ENCODE peak calls at places on chromosomes 7 and 10, in seven cellular contexts. I, E, D, T, P, G and S are unnamed samples. For H3K4me1, the result is how much of the 10 kb centered on the place peaks cover.

GRCh38 chr7:41134242-41134872 is 568.5 kb downstream of the INHBA start:
- DNase-seq in I (no peak), E (peak), D (no peak), T (no peak), P (peak), G (peak), S (peak)

GRCh38 chr7:83105948-83106347 is 56.7 kb downstream of the PCLO start:
- DNase-seq in I (no peak), E (no peak), D (peak), T (no peak), P (no peak), G (no peak), S (peak)

GRCh38 chr7:115561341-115562110 is 469.0 kb downstream of the TFEC start:
- DNase-seq in I (no peak), E (peak), D (no peak), T (no peak), P (peak), G (no peak), S (peak)

GRCh38 chr7:94064541-94065191 is 60.5 kb upstream of the BET1 start:
- DNase-seq in I (no peak), E (peak), D (no peak), T (no peak), P (peak), G (peak), S (peak)

GRCh38 chr10:133379152-133379800 is at the start of gene PAOX:
- DNase-seq in I (peak), E (peak), D (peak), T (peak), P (peak), G (peak), S (peak)

GRCh38 chr7:32564542-32564941 is 69.3 kb downstream of the AVL9 start:
- DNase-seq in I (no peak), E (peak), D (no peak), T (no peak), P (peak), G (no peak), S (peak)

GRCh38 chr7:156515911-156516790 is 124.4 kb upstream of the RNF32 start:
- DNase-seq in I (no peak), E (no peak), D (no peak), T (no peak), P (no peak), G (peak), S (no peak)

GRCh38 chr7:42407828-42408227 is 170.8 kb upstream of the GLI3 start:
- DNase-seq in I (no peak), E (no peak), D (no peak), T (no peak), P (no peak), G (peak), S (peak)

GRCh38 chr10:110324805-110325280 is 20.1 kb upstream of the SMNDC1 start:
- DNase-seq in I (no peak), E (peak), D (no peak), T (no peak), P (peak), G (no peak), S (no peak)

GRCh38 chr7:55550838-55551537 is 21.3 kb downstream of the VOPP1 start:
- DNase-seq in I (no peak), E (no peak), D (no peak), T (no peak), P (no peak), G (no peak), S (no peak)
- H3K4me1 ChIP-seq in I (under half), E (under half), D (under half), T (under half), P (under half), G (under half), S (under half)

GRCh38 chr7:96329189-96329588 is 7.3 kb upstream of the SLC25A13 start:
- DNase-seq in I (no peak), E (no peak), D (no peak), T (no peak), P (no peak), G (no peak), S (no peak)
- H3K4ac ChIP-seq in I (no peak), E (no peak), D (no peak), T (no peak), P (no peak), G (no peak), S (no peak)

GRCh38 chr7:36188923-36189322 is 35.9 kb downstream of the EEPD1 start:
- DNase-seq in I (peak), E (no peak), D (no peak), T (no peak), P (no peak), G (no peak), S (peak)

GRCh38 chr7:36192050-36192824 is 39.2 kb downstream of the EEPD1 start:
- DNase-seq in I (no peak), E (peak), D (no peak), T (no peak), P (peak), G (peak), S (no peak)

GRCh38 chr7:36191292-36191920 is 38.4 kb downstream of the EEPD1 start:
- DNase-seq in I (no peak), E (no peak), D (no peak), T (no peak), P (peak), G (no peak), S (no peak)

GRCh38 chr7:36190447-36191291 is 37.6 kb downstream of the EEPD1 start:
- DNase-seq in I (no peak), E (no peak), D (no peak), T (no peak), P (peak), G (peak), S (no peak)

GRCh38 chr7:36192877-36193276 is 39.8 kb downstream of the EEPD1 start:
- DNase-seq in I (no peak), E (no peak), D (no peak), T (no peak), P (no peak), G (no peak), S (no peak)
- H3K23ac ChIP-seq in I (no peak), E (no peak), D (no peak), T (no peak), P (peak), G (no peak), S (no peak)

DNA sequence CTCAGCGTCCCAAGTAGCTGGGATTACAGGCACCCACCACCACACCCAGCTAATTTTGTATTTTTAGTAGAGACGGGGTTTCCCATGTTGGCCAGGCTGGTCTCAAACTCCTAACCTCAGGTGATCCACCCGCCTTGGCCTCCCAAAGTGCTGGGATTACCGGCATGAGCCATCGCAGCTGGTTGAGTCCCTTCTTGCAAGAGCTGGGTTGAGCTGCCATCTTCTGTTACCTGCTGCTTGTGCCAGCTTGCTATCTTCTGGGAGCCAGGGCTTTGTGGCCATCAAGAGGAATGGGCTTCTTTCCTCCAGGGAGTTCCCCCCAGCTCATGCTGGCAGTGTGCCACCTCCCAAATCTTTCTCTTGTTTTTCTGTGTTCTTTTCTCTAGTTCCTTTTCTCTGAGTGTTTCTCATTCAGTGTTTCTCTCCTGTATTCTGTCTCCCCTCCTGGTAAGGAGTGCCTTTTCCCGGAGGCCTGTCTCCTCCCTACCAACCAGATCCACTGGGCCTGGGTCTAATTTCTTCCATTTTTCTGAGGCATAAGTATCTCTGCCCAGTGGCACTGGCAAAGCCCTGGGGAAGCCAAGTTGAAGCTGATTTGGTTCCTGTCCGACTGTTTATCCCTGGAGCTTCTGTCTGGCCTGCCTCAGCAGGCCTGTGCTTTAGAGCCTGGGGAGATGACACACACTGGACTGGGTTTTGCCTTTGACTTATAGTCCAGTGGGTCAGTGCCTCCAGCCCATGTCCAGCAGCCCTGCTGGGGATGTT is 3.7 kb downstream of the DBNL start:
- DNase-seq in I (no peak), E (no peak), D (peak), T (no peak), P (no peak), G (no peak), S (no peak)
- H3K4me1 ChIP-seq in I (under half), E (under half), D (under half), T (under half), P (under half), G (under half), S (under half)

DNA sequence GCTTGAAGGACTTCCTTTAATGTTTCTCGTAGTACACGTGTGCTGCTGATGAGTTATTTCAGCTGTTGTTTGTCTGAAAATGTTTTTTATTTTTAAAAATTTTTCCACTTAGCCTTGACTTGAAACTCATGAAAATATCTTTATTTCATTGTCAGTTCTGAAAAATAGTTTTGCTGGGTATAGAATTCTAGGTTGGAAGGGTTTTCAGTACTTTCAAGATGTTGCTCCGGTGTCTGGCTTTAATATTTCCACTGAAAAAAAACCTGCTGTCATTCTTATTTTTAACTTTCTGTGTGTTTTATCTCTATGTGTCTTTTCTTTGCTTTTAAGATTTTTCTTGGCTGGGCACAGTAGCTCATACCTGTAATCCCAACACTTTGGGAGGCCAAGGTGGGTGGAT is 103.8 kb downstream of the UNCX start:
- DNase-seq in I (no peak), E (no peak), D (no peak), T (no peak), P (no peak), G (no peak), S (no peak)
- H3K4ac ChIP-seq in I (no peak), E (no peak), D (no peak), T (no peak), P (no peak), G (no peak), S (no peak)

GRCh38 chr7:106329408-106329807 is 44.6 kb upstream of the NAMPT start:
- DNase-seq in I (no peak), E (peak), D (no peak), T (no peak), P (no peak), G (peak), S (no peak)
- H3K23ac ChIP-seq in I (no peak), E (no peak), D (no peak), T (no peak), P (no peak), G (no peak), S (no peak)